ENCODE peak calls at places on chromosome 9, in four cellular contexts. One of them, this sample, is unnamed.

GRCh38 chr9:125183054-125183453 is 6.5 kb downstream of the PPP6C start:
- DNase-seq in activated CD8-positive, alpha-beta T cell treated with anti-CD3 and anti-CD28 coated beads, Interleukin-2, amount 10 ng/mL, durations not matched to agents 7 days and 5 days: no peak
- DNase-seq in ovary: no peak
- DNase-seq in CD8-positive, alpha-beta T cell: no peak
- DNase-seq in this sample: no peak

GRCh38 chr9:95839012-95839411 is 36.5 kb upstream of the ERCC6L2 start:
- DNase-seq in activated CD8-positive, alpha-beta T cell treated with anti-CD3 and anti-CD28 coated beads, Interleukin-2, amount 10 ng/mL, durations not matched to agents 7 days and 5 days: no peak
- DNase-seq in ovary: no peak
- DNase-seq in CD8-positive, alpha-beta T cell: no peak
- DNase-seq in this sample: no peak

GRCh38 chr9:113535756-113536155 is 72.2 kb downstream of the RGS3 start:
- DNase-seq in activated CD8-positive, alpha-beta T cell treated with anti-CD3 and anti-CD28 coated beads, Interleukin-2, amount 10 ng/mL, durations not matched to agents 7 days and 5 days: no peak
- DNase-seq in ovary: no peak
- DNase-seq in CD8-positive, alpha-beta T cell: no peak
- DNase-seq in this sample: no peak

GRCh38 chr9:91295357-91295756 is 66.4 kb downstream of the AUH start:
- DNase-seq in activated CD8-positive, alpha-beta T cell treated with anti-CD3 and anti-CD28 coated beads, Interleukin-2, amount 10 ng/mL, durations not matched to agents 7 days and 5 days: no peak
- DNase-seq in ovary: no peak
- DNase-seq in CD8-positive, alpha-beta T cell: no peak
- DNase-seq in this sample: no peak

GRCh38 chr9:83280259-83280658 is 217.3 kb upstream of the RASEF start:
- DNase-seq in activated CD8-positive, alpha-beta T cell treated with anti-CD3 and anti-CD28 coated beads, Interleukin-2, amount 10 ng/mL, durations not matched to agents 7 days and 5 days: no peak
- DNase-seq in ovary: no peak
- DNase-seq in CD8-positive, alpha-beta T cell: no peak
- DNase-seq in this sample: no peak

GRCh38 chr9:10265102-10265708 is 347.6 kb downstream of the PTPRD start:
- DNase-seq in activated CD8-positive, alpha-beta T cell treated with anti-CD3 and anti-CD28 coated beads, Interleukin-2, amount 10 ng/mL, durations not matched to agents 7 days and 5 days: no peak
- DNase-seq in ovary: no peak
- DNase-seq in CD8-positive, alpha-beta T cell: no peak
- DNase-seq in this sample: no peak

GRCh38 chr9:95137587-95138145 is 179.8 kb downstream of the FANCC start:
- DNase-seq in activated CD8-positive, alpha-beta T cell treated with anti-CD3 and anti-CD28 coated beads, Interleukin-2, amount 10 ng/mL, durations not matched to agents 7 days and 5 days: no peak
- DNase-seq in ovary: no peak
- DNase-seq in CD8-positive, alpha-beta T cell: no peak
- DNase-seq in this sample: no peak

GRCh38 chr9:5557606-5558587 is 47.6 kb downstream of the PDCD1LG2 start:
- DNase-seq in activated CD8-positive, alpha-beta T cell treated with anti-CD3 and anti-CD28 coated beads, Interleukin-2, amount 10 ng/mL, durations not matched to agents 7 days and 5 days: peak; percentile 71
- DNase-seq in ovary: peak; percentile 13
- DNase-seq in CD8-positive, alpha-beta T cell: peak; percentile 54
- DNase-seq in this sample: no peak

GRCh38 chr9:71758277-71758676 is 10.0 kb downstream of the CEMIP2 start:
- DNase-seq in activated CD8-positive, alpha-beta T cell treated with anti-CD3 and anti-CD28 coated beads, Interleukin-2, amount 10 ng/mL, durations not matched to agents 7 days and 5 days: no peak
- DNase-seq in ovary: no peak
- DNase-seq in CD8-positive, alpha-beta T cell: no peak
- DNase-seq in this sample: no peak

GRCh38 chr9:93667627-93668026 is 91.2 kb downstream of the PHF2 start:
- DNase-seq in activated CD8-positive, alpha-beta T cell treated with anti-CD3 and anti-CD28 coated beads, Interleukin-2, amount 10 ng/mL, durations not matched to agents 7 days and 5 days: no peak
- DNase-seq in ovary: no peak
- DNase-seq in CD8-positive, alpha-beta T cell: no peak
- DNase-seq in this sample: no peak

GRCh38 chr9:88992556-88992955 is 1.3 kb downstream of the S1PR3 start:
- DNase-seq in activated CD8-positive, alpha-beta T cell treated with anti-CD3 and anti-CD28 coated beads, Interleukin-2, amount 10 ng/mL, durations not matched to agents 7 days and 5 days: no peak
- DNase-seq in ovary: no peak
- DNase-seq in CD8-positive, alpha-beta T cell: no peak
- DNase-seq in this sample: no peak

GRCh38 chr9:120265791-120266190 is 314.2 kb downstream of the CDK5RAP2 start:
- DNase-seq in activated CD8-positive, alpha-beta T cell treated with anti-CD3 and anti-CD28 coated beads, Interleukin-2, amount 10 ng/mL, durations not matched to agents 7 days and 5 days: no peak
- DNase-seq in ovary: no peak
- DNase-seq in CD8-positive, alpha-beta T cell: no peak
- DNase-seq in this sample: no peak

GRCh38 chr9:96218821-96219614 is 83.0 kb downstream of the HSD17B3 start:
- DNase-seq in activated CD8-positive, alpha-beta T cell treated with anti-CD3 and anti-CD28 coated beads, Interleukin-2, amount 10 ng/mL, durations not matched to agents 7 days and 5 days: no peak
- DNase-seq in ovary: peak; percentile 31
- DNase-seq in CD8-positive, alpha-beta T cell: no peak
- DNase-seq in this sample: no peak

GRCh38 chr9:16996901-16997491 is 126.5 kb upstream of the BNC2 start:
- DNase-seq in activated CD8-positive, alpha-beta T cell treated with anti-CD3 and anti-CD28 coated beads, Interleukin-2, amount 10 ng/mL, durations not matched to agents 7 days and 5 days: no peak
- DNase-seq in ovary: no peak
- DNase-seq in CD8-positive, alpha-beta T cell: no peak
- DNase-seq in this sample: no peak

GRCh38 chr9:3873818-3874217 is 348.0 kb upstream of the RFX3 start:
- DNase-seq in activated CD8-positive, alpha-beta T cell treated with anti-CD3 and anti-CD28 coated beads, Interleukin-2, amount 10 ng/mL, durations not matched to agents 7 days and 5 days: no peak
- DNase-seq in ovary: no peak
- DNase-seq in CD8-positive, alpha-beta T cell: no peak
- DNase-seq in this sample: no peak

GRCh38 chr9:6715755-6716643 is 41.8 kb upstream of the KDM4C start:
- DNase-seq in activated CD8-positive, alpha-beta T cell treated with anti-CD3 and anti-CD28 coated beads, Interleukin-2, amount 10 ng/mL, durations not matched to agents 7 days and 5 days: peak; percentile 84
- DNase-seq in ovary: peak; percentile 50
- DNase-seq in CD8-positive, alpha-beta T cell: peak; percentile 72
- DNase-seq in this sample: no peak

GRCh38 chr9:32783168-32783891 is at the start of gene TMEM215:
- DNase-seq in activated CD8-positive, alpha-beta T cell treated with anti-CD3 and anti-CD28 coated beads, Interleukin-2, amount 10 ng/mL, durations not matched to agents 7 days and 5 days: no peak
- DNase-seq in ovary: no peak
- DNase-seq in CD8-positive, alpha-beta T cell: no peak
- DNase-seq in this sample: peak; percentile 69

GRCh38 chr9:22049411-22049810 is 40.3 kb upstream of the CDKN2B start:
- DNase-seq in activated CD8-positive, alpha-beta T cell treated with anti-CD3 and anti-CD28 coated beads, Interleukin-2, amount 10 ng/mL, durations not matched to agents 7 days and 5 days: no peak
- DNase-seq in ovary: no peak
- DNase-seq in CD8-positive, alpha-beta T cell: no peak
- DNase-seq in this sample: no peak

GRCh38 chr9:71630371-71630770 is 137.9 kb downstream of the CEMIP2 start:
- DNase-seq in activated CD8-positive, alpha-beta T cell treated with anti-CD3 and anti-CD28 coated beads, Interleukin-2, amount 10 ng/mL, durations not matched to agents 7 days and 5 days: no peak
- DNase-seq in ovary: no peak
- DNase-seq in CD8-positive, alpha-beta T cell: no peak
- DNase-seq in this sample: no peak

GRCh38 chr9:38336341-38336740 is 56.2 kb upstream of the ALDH1B1 start:
- DNase-seq in activated CD8-positive, alpha-beta T cell treated with anti-CD3 and anti-CD28 coated beads, Interleukin-2, amount 10 ng/mL, durations not matched to agents 7 days and 5 days: no peak
- DNase-seq in ovary: no peak
- DNase-seq in CD8-positive, alpha-beta T cell: no peak
- DNase-seq in this sample: no peak

GRCh38 chr9:75601280-75601679 is 289.2 kb upstream of the PCSK5 start:
- DNase-seq in activated CD8-positive, alpha-beta T cell treated with anti-CD3 and anti-CD28 coated beads, Interleukin-2, amount 10 ng/mL, durations not matched to agents 7 days and 5 days: no peak
- DNase-seq in ovary: no peak
- DNase-seq in CD8-positive, alpha-beta T cell: no peak
- DNase-seq in this sample: no peak

GRCh38 chr9:126516561-126516935 is 97.2 kb upstream of the LMX1B start:
- DNase-seq in activated CD8-positive, alpha-beta T cell treated with anti-CD3 and anti-CD28 coated beads, Interleukin-2, amount 10 ng/mL, durations not matched to agents 7 days and 5 days: no peak
- DNase-seq in ovary: no peak
- DNase-seq in CD8-positive, alpha-beta T cell: no peak
- DNase-seq in this sample: no peak

GRCh38 chr9:95483431-95483830 is 33.3 kb downstream of the PTCH1 start:
- DNase-seq in activated CD8-positive, alpha-beta T cell treated with anti-CD3 and anti-CD28 coated beads, Interleukin-2, amount 10 ng/mL, durations not matched to agents 7 days and 5 days: no peak
- DNase-seq in ovary: no peak
- DNase-seq in CD8-positive, alpha-beta T cell: no peak
- DNase-seq in this sample: no peak

GRCh38 chr9:137679695-137680305 is 61.0 kb downstream of the EHMT1 start:
- DNase-seq in activated CD8-positive, alpha-beta T cell treated with anti-CD3 and anti-CD28 coated beads, Interleukin-2, amount 10 ng/mL, durations not matched to agents 7 days and 5 days: no peak
- DNase-seq in ovary: no peak
- DNase-seq in CD8-positive, alpha-beta T cell: no peak
- DNase-seq in this sample: no peak

GRCh38 chr9:137534256-137535119 is 15.7 kb downstream of the PNPLA7 start:
- DNase-seq in activated CD8-positive, alpha-beta T cell treated with anti-CD3 and anti-CD28 coated beads, Interleukin-2, amount 10 ng/mL, durations not matched to agents 7 days and 5 days: peak; percentile 31
- DNase-seq in ovary: peak; percentile 36
- DNase-seq in CD8-positive, alpha-beta T cell: no peak
- DNase-seq in this sample: no peak

GRCh38 chr9:78865757-78866156 is 568.8 kb downstream of the PSAT1 start:
- DNase-seq in activated CD8-positive, alpha-beta T cell treated with anti-CD3 and anti-CD28 coated beads, Interleukin-2, amount 10 ng/mL, durations not matched to agents 7 days and 5 days: no peak
- DNase-seq in ovary: no peak
- DNase-seq in CD8-positive, alpha-beta T cell: no peak
- DNase-seq in this sample: no peak

GRCh38 chr9:74824654-74825053 is 63.1 kb downstream of the TRPM6 start:
- DNase-seq in activated CD8-positive, alpha-beta T cell treated with anti-CD3 and anti-CD28 coated beads, Interleukin-2, amount 10 ng/mL, durations not matched to agents 7 days and 5 days: no peak
- DNase-seq in ovary: no peak
- DNase-seq in CD8-positive, alpha-beta T cell: no peak
- DNase-seq in this sample: no peak

GRCh38 chr9:76223749-76224340 is 170.4 kb downstream of the RFK start:
- DNase-seq in activated CD8-positive, alpha-beta T cell treated with anti-CD3 and anti-CD28 coated beads, Interleukin-2, amount 10 ng/mL, durations not matched to agents 7 days and 5 days: no peak
- DNase-seq in ovary: no peak
- DNase-seq in CD8-positive, alpha-beta T cell: no peak
- DNase-seq in this sample: no peak

GRCh38 chr9:136045595-136046554 is 49.2 kb downstream of the NACC2 start:
- DNase-seq in activated CD8-positive, alpha-beta T cell treated with anti-CD3 and anti-CD28 coated beads, Interleukin-2, amount 10 ng/mL, durations not matched to agents 7 days and 5 days: no peak
- DNase-seq in ovary: no peak
- DNase-seq in CD8-positive, alpha-beta T cell: no peak
- DNase-seq in this sample: no peak